ENCODE peak calls at places on chromosomes 13 and 19, in nine cellular contexts. One of them, this sample, is unnamed.

GRCh38 chr19:8571006-8571411 is 6.2 kb downstream of the MYO1F start:
- DNase-seq in fibroblast of pulmonary artery: peak
- DNase-seq in HCT116: no peak
- DNase-seq in A549: peak
- DNase-seq in hepatocyte: no peak
- DNase-seq in thoracic aorta: no peak
- DNase-seq in tibial nerve: no peak
- DNase-seq in IMR-90: peak
- DNase-seq in AG10803: peak
- DNase-seq in this sample: peak

GRCh38 chr13:103164239-103164638 is 98.0 kb upstream of the SLC10A2 start:
- DNase-seq in fibroblast of pulmonary artery: no peak
- DNase-seq in HCT116: no peak
- DNase-seq in A549: no peak
- DNase-seq in hepatocyte: no peak
- DNase-seq in thoracic aorta: no peak
- DNase-seq in tibial nerve: no peak
- DNase-seq in IMR-90: no peak
- DNase-seq in AG10803: no peak
- DNase-seq in this sample: no peak

GRCh38 chr13:42819712-42820111 is 38.3 kb downstream of the FAM216B start:
- DNase-seq in fibroblast of pulmonary artery: peak
- DNase-seq in HCT116: no peak
- DNase-seq in A549: no peak
- DNase-seq in hepatocyte: no peak
- DNase-seq in thoracic aorta: no peak
- DNase-seq in tibial nerve: no peak
- DNase-seq in IMR-90: no peak
- DNase-seq in AG10803: no peak
- DNase-seq in this sample: peak

GRCh38 chr19:38267780-38268430 is 3.5 kb downstream of the SPINT2 start:
- DNase-seq in fibroblast of pulmonary artery: no peak
- DNase-seq in HCT116: no peak
- DNase-seq in A549: peak
- DNase-seq in hepatocyte: no peak
- DNase-seq in thoracic aorta: no peak
- DNase-seq in tibial nerve: no peak
- DNase-seq in IMR-90: no peak
- DNase-seq in AG10803: no peak
- DNase-seq in this sample: no peak

GRCh38 chr19:34904846-34905527 is 21.7 kb upstream of the ZNF30 start:
- DNase-seq in fibroblast of pulmonary artery: no peak
- DNase-seq in HCT116: no peak
- DNase-seq in A549: no peak
- DNase-seq in hepatocyte: no peak
- DNase-seq in thoracic aorta: no peak
- DNase-seq in tibial nerve: no peak
- DNase-seq in IMR-90: no peak
- DNase-seq in AG10803: no peak
- DNase-seq in this sample: no peak

GRCh38 chr13:55244991-55245644 is 1895.6 kb upstream of the PRR20A start:
- DNase-seq in fibroblast of pulmonary artery: no peak
- DNase-seq in HCT116: no peak
- DNase-seq in A549: peak
- DNase-seq in hepatocyte: peak
- DNase-seq in thoracic aorta: no peak
- DNase-seq in tibial nerve: no peak
- DNase-seq in IMR-90: no peak
- DNase-seq in AG10803: no peak
- DNase-seq in this sample: peak

GRCh38 chr13:59689057-59689456 is 474.7 kb downstream of the DIAPH3 start:
- DNase-seq in fibroblast of pulmonary artery: no peak
- DNase-seq in HCT116: no peak
- DNase-seq in A549: no peak
- DNase-seq in hepatocyte: no peak
- DNase-seq in thoracic aorta: no peak
- DNase-seq in tibial nerve: no peak
- DNase-seq in IMR-90: no peak
- DNase-seq in AG10803: no peak
- DNase-seq in this sample: no peak

GRCh38 chr19:47013041-47013517 is 6.6 kb upstream of the NPAS1 start:
- DNase-seq in fibroblast of pulmonary artery: peak
- DNase-seq in HCT116: peak
- DNase-seq in A549: peak
- DNase-seq in hepatocyte: peak
- DNase-seq in thoracic aorta: no peak
- DNase-seq in tibial nerve: peak
- DNase-seq in IMR-90: peak
- DNase-seq in AG10803: peak
- DNase-seq in this sample: peak

GRCh38 chr19:29817316-29817715 is 5.5 kb downstream of the CCNE1 start:
- DNase-seq in fibroblast of pulmonary artery: no peak
- DNase-seq in HCT116: no peak
- DNase-seq in A549: no peak
- DNase-seq in hepatocyte: no peak
- DNase-seq in thoracic aorta: no peak
- DNase-seq in tibial nerve: no peak
- DNase-seq in IMR-90: no peak
- DNase-seq in AG10803: peak
- DNase-seq in this sample: peak

DNA sequence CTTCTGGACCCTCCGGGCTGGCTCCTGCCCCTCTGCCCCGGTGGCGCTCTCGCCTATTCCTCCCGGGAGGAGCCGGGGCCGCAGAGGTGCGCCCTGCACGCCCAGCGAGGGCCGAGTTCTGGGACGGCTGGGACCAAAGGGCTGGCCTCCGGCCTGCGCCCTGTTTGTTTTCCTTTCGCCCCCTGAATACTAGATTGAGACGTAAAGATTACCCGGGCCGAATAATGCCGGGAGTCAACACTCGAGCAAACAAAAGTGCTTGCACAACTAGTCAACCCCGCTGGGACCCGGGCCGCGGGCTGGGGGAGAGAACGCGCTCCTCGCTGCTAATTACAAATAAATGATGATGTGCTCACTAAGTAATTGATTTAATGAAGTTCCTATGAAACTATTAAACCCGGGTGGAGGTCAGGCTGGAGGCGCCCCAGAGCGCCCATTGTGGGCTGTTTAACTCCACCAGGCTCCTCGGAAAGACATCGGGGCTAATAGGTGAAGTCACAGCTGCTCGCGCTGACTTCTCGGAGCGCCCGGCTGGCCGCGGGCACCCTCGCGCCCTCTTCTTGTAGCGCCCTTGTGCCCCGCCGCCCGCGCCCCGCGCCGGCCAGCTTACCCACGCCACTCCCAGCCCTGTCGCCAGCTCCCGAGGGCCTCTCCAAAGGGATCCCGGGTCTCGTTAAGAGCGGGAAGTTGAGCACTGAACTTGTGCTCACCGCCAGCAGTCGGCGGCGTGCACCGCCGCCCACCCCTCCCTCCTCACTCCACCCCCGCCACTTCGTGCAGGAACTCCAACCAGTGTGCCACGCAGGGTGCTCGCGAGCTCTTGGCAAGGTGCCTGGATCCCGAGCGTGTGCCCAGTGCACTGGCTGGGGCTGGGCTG is 14.9 kb downstream of the ZIC5 start:
- DNase-seq in fibroblast of pulmonary artery: no peak
- DNase-seq in HCT116: no peak
- DNase-seq in A549: no peak
- DNase-seq in hepatocyte: no peak
- DNase-seq in thoracic aorta: no peak
- DNase-seq in tibial nerve: no peak
- DNase-seq in IMR-90: no peak
- DNase-seq in AG10803: no peak
- DNase-seq in this sample: no peak
- TF ChIP-seq CTCF in fibroblast of pulmonary artery: no peak
- TF ChIP-seq CTCF in HCT116: no peak
- TF ChIP-seq CTCF in A549: no peak
- TF ChIP-seq CTCF in hepatocyte: no peak
- TF ChIP-seq CTCF in thoracic aorta: no peak
- TF ChIP-seq CTCF in tibial nerve: no peak
- TF ChIP-seq CTCF in IMR-90: no peak
- TF ChIP-seq CTCF in AG10803: no peak
- TF ChIP-seq CTCF in this sample: no peak

DNA sequence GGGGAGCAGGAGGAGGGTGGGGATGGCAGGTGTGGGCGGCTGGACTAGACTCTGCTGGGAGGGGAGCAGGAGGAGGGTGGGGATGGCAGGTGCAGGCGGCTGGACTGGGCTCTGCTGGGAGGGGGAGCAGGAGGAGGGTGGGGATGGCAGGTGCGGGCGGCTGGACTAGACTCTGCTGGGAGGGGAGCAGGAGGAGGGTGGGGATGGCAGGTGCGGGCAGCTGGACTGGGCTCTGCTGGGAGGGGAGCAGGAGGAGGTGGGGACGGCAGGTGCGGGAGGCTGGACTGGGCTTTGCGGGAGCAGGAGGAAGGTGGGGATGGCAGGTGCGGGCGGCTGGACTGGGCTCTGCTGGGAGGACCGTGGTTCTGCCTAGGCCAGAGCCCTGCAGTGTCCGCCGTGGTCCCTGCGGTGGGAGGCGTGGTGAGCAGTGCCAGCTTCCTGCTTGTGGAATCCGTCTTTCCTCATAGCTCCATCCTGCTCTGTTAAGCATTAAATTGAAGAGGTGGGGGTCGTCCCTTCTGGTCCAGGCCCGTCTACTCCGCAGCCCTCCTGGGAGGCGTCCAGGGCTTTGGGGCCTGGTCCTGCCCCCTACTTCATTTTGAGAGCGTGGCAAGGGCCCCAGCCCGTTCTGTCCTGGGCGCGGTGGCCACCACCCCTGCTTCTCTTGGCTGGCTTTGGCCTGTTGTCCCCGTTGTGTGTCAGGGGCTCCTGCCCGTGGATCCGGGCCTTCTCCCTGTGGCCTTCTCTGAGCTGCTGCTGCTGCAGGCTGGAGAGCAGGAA is 4.7 kb downstream of the SPPL2B start:
- DNase-seq in fibroblast of pulmonary artery: no peak
- DNase-seq in HCT116: no peak
- DNase-seq in A549: no peak
- DNase-seq in hepatocyte: peak
- DNase-seq in thoracic aorta: no peak
- DNase-seq in tibial nerve: no peak
- DNase-seq in IMR-90: no peak
- DNase-seq in AG10803: no peak
- DNase-seq in this sample: no peak
- H3K4me3 ChIP-seq in fibroblast of pulmonary artery: no peak
- H3K4me3 ChIP-seq in HCT116: no peak
- H3K4me3 ChIP-seq in A549: no peak
- H3K4me3 ChIP-seq in hepatocyte: no peak
- H3K4me3 ChIP-seq in thoracic aorta: no peak
- H3K4me3 ChIP-seq in tibial nerve: no peak
- H3K4me3 ChIP-seq in IMR-90: no peak
- H3K4me3 ChIP-seq in AG10803: no peak
- H3K4me3 ChIP-seq in this sample: no peak

GRCh38 chr19:16825312-16826168 is 3.7 kb upstream of the SIN3B start:
- DNase-seq in fibroblast of pulmonary artery: peak
- DNase-seq in HCT116: no peak
- DNase-seq in A549: no peak
- DNase-seq in hepatocyte: peak
- DNase-seq in thoracic aorta: no peak
- DNase-seq in tibial nerve: peak
- DNase-seq in IMR-90: peak
- DNase-seq in AG10803: no peak
- DNase-seq in this sample: peak

GRCh38 chr19:16831531-16831930 is 2.3 kb downstream of the SIN3B start:
- DNase-seq in fibroblast of pulmonary artery: no peak
- DNase-seq in HCT116: no peak
- DNase-seq in A549: no peak
- DNase-seq in hepatocyte: no peak
- DNase-seq in thoracic aorta: no peak
- DNase-seq in tibial nerve: no peak
- DNase-seq in IMR-90: no peak
- DNase-seq in AG10803: no peak
- DNase-seq in this sample: no peak

GRCh38 chr19:16830679-16831078 is 1.5 kb downstream of the SIN3B start:
- DNase-seq in fibroblast of pulmonary artery: peak
- DNase-seq in HCT116: no peak
- DNase-seq in A549: no peak
- DNase-seq in hepatocyte: no peak
- DNase-seq in thoracic aorta: no peak
- DNase-seq in tibial nerve: no peak
- DNase-seq in IMR-90: peak
- DNase-seq in AG10803: peak
- DNase-seq in this sample: peak

GRCh38 chr19:16829822-16830289 is 658 bp downstream of the SIN3B start:
- DNase-seq in fibroblast of pulmonary artery: no peak
- DNase-seq in HCT116: no peak
- DNase-seq in A549: no peak
- DNase-seq in hepatocyte: no peak
- DNase-seq in thoracic aorta: no peak
- DNase-seq in tibial nerve: no peak
- DNase-seq in IMR-90: no peak
- DNase-seq in AG10803: no peak
- DNase-seq in this sample: no peak

GRCh38 chr19:16828990-16829821 is at the start of gene SIN3B:
- DNase-seq in fibroblast of pulmonary artery: peak
- DNase-seq in HCT116: peak
- DNase-seq in A549: peak
- DNase-seq in hepatocyte: peak
- DNase-seq in thoracic aorta: no peak
- DNase-seq in tibial nerve: peak
- DNase-seq in IMR-90: peak
- DNase-seq in AG10803: peak
- DNase-seq in this sample: peak
- TF ChIP-seq CTCF in fibroblast of pulmonary artery: no peak
- TF ChIP-seq CTCF in HCT116: no peak
- TF ChIP-seq CTCF in A549: no peak
- TF ChIP-seq CTCF in hepatocyte: no peak
- TF ChIP-seq CTCF in thoracic aorta: no peak
- TF ChIP-seq CTCF in tibial nerve: peak
- TF ChIP-seq CTCF in IMR-90: no peak
- TF ChIP-seq CTCF in AG10803: no peak
- TF ChIP-seq CTCF in this sample: no peak

DNA sequence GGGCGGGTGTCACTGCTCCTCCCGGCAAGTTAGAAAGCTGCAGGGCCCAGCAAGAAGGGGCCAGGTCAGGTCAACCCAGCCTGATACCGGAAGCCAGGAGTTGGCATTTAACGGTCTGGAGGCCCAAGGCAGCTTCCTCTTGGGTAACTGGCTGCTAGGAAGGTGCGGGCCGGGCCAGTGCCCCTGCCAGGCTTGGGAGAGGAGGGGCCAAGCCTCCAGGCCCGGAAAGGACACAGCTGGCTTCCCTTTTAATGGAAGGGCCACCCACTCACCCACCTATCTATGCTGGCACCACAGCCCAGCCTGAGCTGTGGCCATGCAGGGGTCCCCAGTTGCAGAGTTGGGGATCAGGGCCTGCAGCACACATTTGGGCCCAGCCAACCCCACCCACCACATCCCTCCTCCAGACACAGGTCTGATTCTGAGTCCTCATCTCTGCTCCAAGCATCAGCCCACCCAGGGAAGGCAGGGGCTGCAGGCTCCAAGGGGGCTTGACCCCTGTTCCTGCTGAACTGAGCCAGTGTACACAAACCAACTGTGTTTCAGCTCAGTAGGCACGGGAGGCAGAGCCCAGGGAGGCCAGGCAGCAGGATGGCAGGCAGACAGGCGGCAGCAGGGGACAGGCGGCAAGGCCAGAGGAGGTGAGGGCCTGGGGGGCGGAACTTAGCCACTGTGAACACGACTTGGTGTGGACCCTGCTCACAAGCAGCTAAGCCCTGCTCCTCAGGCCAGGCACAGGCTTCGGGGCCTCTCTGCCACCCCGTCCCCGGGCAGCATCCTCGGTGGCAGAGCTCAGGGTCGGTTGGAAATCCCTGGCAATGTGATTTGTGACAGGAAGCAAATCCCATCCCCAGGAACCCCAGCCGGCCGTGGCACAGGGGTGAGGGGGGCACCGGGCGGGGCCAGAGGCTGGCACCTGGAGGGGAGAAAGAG is 40.8 kb downstream of the ZSWIM4 start:
- DNase-seq in fibroblast of pulmonary artery: no peak
- DNase-seq in HCT116: no peak
- DNase-seq in A549: peak
- DNase-seq in hepatocyte: no peak
- DNase-seq in thoracic aorta: no peak
- DNase-seq in tibial nerve: no peak
- DNase-seq in IMR-90: no peak
- DNase-seq in AG10803: peak
- DNase-seq in this sample: peak
- H3K4me3 ChIP-seq in fibroblast of pulmonary artery: peak
- H3K4me3 ChIP-seq in HCT116: no peak
- H3K4me3 ChIP-seq in A549: peak
- H3K4me3 ChIP-seq in hepatocyte: no peak
- H3K4me3 ChIP-seq in thoracic aorta: peak
- H3K4me3 ChIP-seq in tibial nerve: no peak
- H3K4me3 ChIP-seq in IMR-90: no peak
- H3K4me3 ChIP-seq in AG10803: no peak
- H3K4me3 ChIP-seq in this sample: no peak

This sample was measured in cardiac fibroblast.